ENCODE peak calls at places on chromosomes 1 and 21, in seven cellular contexts. D is Peyer's patch; O is OCI-LY7; P is tibial nerve; W is spleen; A is A673; S is CD8-positive, alpha-beta T cell. I is an unnamed sample.

GRCh38 chr1:113253979-113254378 is 136.3 kb upstream of the MAGI3 start:
- DNase-seq in D (no peak), O (no peak), P (no peak), W (no peak), A (no peak), S (no peak), I (no peak)

GRCh38 chr1:61171346-61171745 is 89.0 kb downstream of the NFIA start:
- DNase-seq in D (no peak), O (no peak), P (no peak), W (no peak), A (no peak), S (no peak), I (no peak)

GRCh38 chr1:2513939-2514650 is 12.3 kb downstream of the PANK4 start:
- DNase-seq in D (no peak), O (no peak), P (no peak), W (no peak), A (no peak), S (no peak), I (no peak)

GRCh38 chr1:42221952-42222606 is 57.5 kb upstream of the GUCA2A start:
- DNase-seq in D (no peak), O (no peak), P (no peak), W (no peak), A (no peak), S (no peak), I (no peak)

GRCh38 chr1:54110991-54111390 is 41.8 kb downstream of the CDCP2 start:
- DNase-seq in D (no peak), O (no peak), P (no peak), W (no peak), A (no peak), S (no peak), I (no peak)

GRCh38 chr1:11806307-11806936 is 431 bp downstream of the CLCN6 start:
- DNase-seq in D (no peak), O (no peak), P (no peak), W (no peak), A (peak; percentile 21), S (no peak), I (no peak)

GRCh38 chr1:117237701-117238413 is 27.1 kb upstream of the VTCN1 start:
- DNase-seq in D (no peak), O (no peak), P (no peak), W (no peak), A (peak; percentile 24), S (no peak), I (no peak)

GRCh38 chr1:58715108-58715507 is 15.2 kb upstream of the MYSM1 start:
- DNase-seq in D (no peak), O (no peak), P (no peak), W (no peak), A (no peak), S (no peak), I (no peak)

GRCh38 chr21:26449161-26449560 is 123.9 kb downstream of the CYYR1 start:
- DNase-seq in D (no peak), O (no peak), P (no peak), W (no peak), A (peak; percentile 49), S (no peak), I (no peak)

GRCh38 chr1:178371999-178372398 is 124.8 kb downstream of the CLEC20A start:
- DNase-seq in D (no peak), O (no peak), P (no peak), W (no peak), A (peak; percentile 23), S (no peak), I (no peak)

GRCh38 chr1:218298398-218298797 is 13.3 kb downstream of the RRP15 start:
- DNase-seq in D (no peak), O (no peak), P (no peak), W (no peak), A (no peak), S (no peak), I (no peak)

GRCh38 chr1:24481843-24482610 is 20.6 kb upstream of the RCAN3 start:
- DNase-seq in D (no peak), O (peak; percentile 49), P (no peak), W (no peak), A (no peak), S (no peak), I (no peak)

GRCh38 chr1:44328767-44329416 is 26.2 kb downstream of the ERI3 start:
- DNase-seq in D (no peak), O (no peak), P (no peak), W (no peak), A (no peak), S (no peak), I (no peak)

GRCh38 chr21:28224191-28224755 is 768.4 kb downstream of the LTN1 start:
- DNase-seq in D (no peak), O (no peak), P (no peak), W (no peak), A (no peak), S (no peak), I (no peak)

GRCh38 chr1:152442765-152443164 is 28.7 kb upstream of the CRNN start:
- DNase-seq in D (no peak), O (no peak), P (no peak), W (no peak), A (peak; percentile 20), S (no peak), I (no peak)

GRCh38 chr1:156860639-156861423 is at the start of gene NTRK1:
- DNase-seq in D (peak; percentile 66), O (peak; percentile 50), P (no peak), W (no peak), A (peak; percentile 75), S (peak; percentile 67), I (no peak)
- H3K4me3 ChIP-seq in D (peak within 1 kb of the TSS; percentile 14), O (peak within 1 kb of the TSS; percentile 11), P (no peak within 1 kb of the TSS), W (peak within 1 kb of the TSS; percentile 23), A (peak within 1 kb of the TSS; percentile 55), S (peak within 1 kb of the TSS; percentile 73), I (peak within 1 kb of the TSS; percentile 39)

DNA sequence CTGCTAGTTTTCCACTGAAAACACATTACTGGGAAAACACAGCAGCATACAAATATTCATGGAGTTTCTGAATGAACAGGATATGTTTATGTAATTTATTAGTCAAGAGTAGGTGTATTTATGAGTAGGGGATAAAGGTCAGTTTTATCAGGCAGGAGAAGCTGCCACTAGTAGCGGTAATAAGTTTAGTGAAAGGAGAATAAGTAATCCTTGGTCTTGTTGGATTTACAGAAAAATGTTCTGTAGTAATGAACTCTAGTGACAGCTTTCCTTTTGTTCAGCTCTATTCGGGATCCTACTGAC is 1.2 kb downstream of the MAST2 start:
- DNase-seq in D (no peak), O (peak; percentile 19), P (no peak), W (no peak), A (no peak), S (no peak), I (no peak)
- H3K4me3 ChIP-seq in D (peak overlapping the region; percentile 49), O (peak overlapping the region; percentile 84), P (no peak overlapping the region), W (no peak overlapping the region), A (peak overlapping the region; percentile 67), S (no peak overlapping the region), I (peak overlapping the region; percentile 56)

GRCh38 chr1:39992229-39992628 is 37.3 kb downstream of the MFSD2A start:
- DNase-seq in D (no peak), O (no peak), P (no peak), W (no peak), A (no peak), S (no peak), I (no peak)
- H3K4me3 ChIP-seq in D (no peak overlapping the region), O (no peak overlapping the region), P (no peak overlapping the region), W (no peak overlapping the region), A (no peak overlapping the region), S (no peak overlapping the region), I (no peak overlapping the region)

GRCh38 chr1:203555484-203556046 is 61.6 kb downstream of the OPTC start:
- DNase-seq in D (no peak), O (no peak), P (no peak), W (no peak), A (no peak), S (no peak), I (no peak)
- H3K4me3 ChIP-seq in D (no peak overlapping the region), O (no peak overlapping the region), P (no peak overlapping the region), W (no peak overlapping the region), A (no peak overlapping the region), S (no peak overlapping the region), I (no peak overlapping the region)

I was measured in lower lobe of right lung.